ENCODE peak calls at places on chromosome 7, in seven cellular contexts. Q is stimulated activated naive CD4-positive, alpha-beta T cell; L is dermis microvascular lymphatic vessel endothelial cell; E is naive B cell; D is activated effector memory CD4-positive, alpha-beta T cell treated with anti-CD3 and anti-CD28 coated beads, Interleukin-2, amount 50 U/mL, for 16 hours; H is Peyer's patch; S is LoVo. J is an unnamed sample.

GRCh38 chr7:129225206-129225930 is 538 bp downstream of the AHCYL2 start:
- DNase-seq in Q (peak; percentile 61), L (no peak), E (peak; percentile 55), D (peak; percentile 86), H (peak; percentile 74), S (peak; percentile 62), J (peak; percentile 69)

GRCh38 chr7:139808401-139808800 is 20.7 kb upstream of the TBXAS1 start:
- DNase-seq in Q (no peak), L (no peak), E (no peak), D (no peak), H (no peak), S (no peak), J (no peak)

GRCh38 chr7:134468054-134468453 is 9.2 kb upstream of the AKR1B1 start:
- DNase-seq in Q (no peak), L (no peak), E (no peak), D (no peak), H (no peak), S (no peak), J (no peak)

GRCh38 chr7:36651404-36651803 is 72.9 kb downstream of the AOAH start:
- DNase-seq in Q (no peak), L (no peak), E (no peak), D (no peak), H (peak; percentile 74), S (no peak), J (no peak)

GRCh38 chr7:116802784-116803183 is 59.6 kb upstream of the CAPZA2 start:
- DNase-seq in Q (no peak), L (peak; percentile 61), E (peak; percentile 20), D (no peak), H (no peak), S (peak; percentile 82), J (peak; percentile 68)

GRCh38 chr7:98754041-98754479 is 115.8 kb downstream of the TMEM130 start:
- DNase-seq in Q (no peak), L (no peak), E (no peak), D (no peak), H (no peak), S (peak; percentile 14), J (peak; percentile 69)

GRCh38 chr7:148773344-148773743 is 74.6 kb downstream of the CUL1 start:
- DNase-seq in Q (no peak), L (no peak), E (no peak), D (peak; percentile 68), H (no peak), S (no peak), J (no peak)

GRCh38 chr7:118186491-118186890 is 2.5 kb downstream of the LSM8 start:
- DNase-seq in Q (no peak), L (no peak), E (no peak), D (no peak), H (no peak), S (no peak), J (no peak)

GRCh38 chr7:113200281-113200680 is 81.9 kb upstream of the SMIM30 start:
- DNase-seq in Q (no peak), L (no peak), E (no peak), D (no peak), H (no peak), S (no peak), J (no peak)

GRCh38 chr7:44225566-44226395 is 25.0 kb downstream of the YKT6 start:
- DNase-seq in Q (no peak), L (no peak), E (no peak), D (no peak), H (no peak), S (no peak), J (no peak)

GRCh38 chr7:55065079-55065478 is 46.3 kb downstream of the EGFR start:
- DNase-seq in Q (no peak), L (no peak), E (no peak), D (no peak), H (peak; percentile 62), S (peak; percentile 73), J (peak; percentile 90)

GRCh38 chr7:30162622-30163124 is 27.9 kb downstream of the MTURN start:
- DNase-seq in Q (no peak), L (peak; percentile 32), E (no peak), D (no peak), H (no peak), S (no peak), J (peak; percentile 93)